ENCODE peak calls at places on chromosome 12, in four cellular contexts. V is transverse colon, H is stomach, C is psoas muscle. D is an unnamed sample.

GRCh38 chr12:122028601-122029560 is 7.2 kb downstream of the BCL7A start:
- DNase-seq in V (no peak), H (no peak), C (no peak), D (peak; percentile 65)

GRCh38 chr12:127070512-127071157 is 1196.3 kb upstream of the TMEM132C start:
- DNase-seq in V (no peak), H (no peak), C (no peak), D (no peak)

GRCh38 chr12:6554990-6555691 is 701 bp downstream of the IFFO1 start:
- DNase-seq in V (no peak), H (no peak), C (no peak), D (no peak)

GRCh38 chr12:118070650-118071049 is 9.7 kb upstream of the WSB2 start:
- DNase-seq in V (no peak), H (no peak), C (no peak), D (no peak)

GRCh38 chr12:130286041-130286440 is 51.6 kb upstream of the PIWIL1 start:
- DNase-seq in V (no peak), H (no peak), C (no peak), D (no peak)

GRCh38 chr12:52584156-52584682 is 10.6 kb upstream of the KRT74 start:
- DNase-seq in V (no peak), H (no peak), C (no peak), D (no peak)

GRCh38 chr12:39144613-39145061 is 239.2 kb upstream of the CPNE8 start:
- DNase-seq in V (no peak), H (no peak), C (peak; percentile 40), D (peak; percentile 2)

GRCh38 chr12:68462799-68463198 is 130.6 kb upstream of the MDM1 start:
- DNase-seq in V (no peak), H (no peak), C (no peak), D (no peak)

GRCh38 chr12:1660304-1661187 is 30.3 kb upstream of the ADIPOR2 start:
- DNase-seq in V (peak; percentile 88), H (peak; percentile 96), C (peak; percentile 66), D (peak; percentile 76)

GRCh38 chr12:25017336-25017735 is 68.4 kb upstream of the BCAT1 start:
- DNase-seq in V (no peak), H (no peak), C (no peak), D (peak; percentile 14)

GRCh38 chr12:75982974-75983660 is 48.5 kb downstream of the PHLDA1 start:
- DNase-seq in V (no peak), H (no peak), C (no peak), D (no peak)
- H3K4me1 ChIP-seq in V (peaks cover 10% of the 10 kb centered on the region), H (peaks cover 52% of the 10 kb centered on the region), C (peaks cover 1% of the 10 kb centered on the region), D (peaks cover 16% of the 10 kb centered on the region)

DNA sequence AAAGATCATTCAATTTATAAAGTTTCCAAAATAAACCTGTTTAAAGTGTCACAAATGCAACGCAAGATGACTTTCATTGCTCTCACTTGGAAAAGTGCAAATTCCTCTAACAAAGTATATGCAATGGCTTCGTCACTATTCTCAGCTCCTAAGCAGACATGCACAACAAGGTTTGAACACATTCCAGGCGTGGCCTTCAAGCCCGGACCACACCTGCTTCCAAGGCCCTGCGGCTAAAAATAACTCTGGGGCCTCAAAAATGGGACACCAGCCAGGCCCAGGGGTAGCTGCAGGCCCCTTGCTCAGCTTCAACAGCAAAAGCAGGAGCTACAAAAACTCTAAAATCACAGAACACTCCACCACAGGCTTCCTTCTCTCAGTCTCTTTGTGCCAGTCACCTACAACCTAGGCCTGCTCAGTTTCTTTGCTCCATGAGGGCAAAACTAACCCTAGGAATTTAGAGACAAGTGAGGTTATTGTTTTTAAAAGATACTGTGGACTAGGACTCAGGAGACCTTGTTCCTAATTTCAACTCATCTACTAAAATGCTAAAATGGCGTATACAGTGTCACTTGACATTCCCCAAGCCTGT is 29.3 kb downstream of the DUSP16 start:
- DNase-seq in V (peak; percentile 60), H (peak; percentile 78), C (no peak), D (peak; percentile 91)
- H3K4me1 ChIP-seq in V (no peaks in the 10 kb centered on the region), H (peaks cover 60% of the 10 kb centered on the region), C (peaks cover 76% of the 10 kb centered on the region), D (peaks cover 26% of the 10 kb centered on the region)

DNA sequence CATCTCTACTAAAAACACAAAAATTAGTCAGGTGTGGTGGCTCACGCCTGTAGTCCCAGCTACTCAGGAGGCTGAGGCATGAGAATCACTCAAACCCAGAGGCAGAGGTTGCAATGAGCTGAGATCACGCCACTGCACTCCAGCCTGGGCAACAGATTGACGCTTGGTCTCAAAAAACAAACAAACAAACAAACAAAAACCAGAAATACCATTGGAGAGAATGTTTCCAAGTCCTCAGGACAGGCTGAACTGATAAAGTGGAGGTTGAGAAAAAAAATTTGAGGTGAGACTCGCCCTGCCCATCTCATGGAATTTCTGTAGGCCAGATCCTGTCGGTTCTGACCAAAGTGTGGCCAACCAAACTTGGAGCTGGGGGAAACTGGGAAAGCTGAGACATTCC is 30.6 kb upstream of the NFYB start:
- DNase-seq in V (no peak), H (no peak), C (no peak), D (no peak)
- H3K4me1 ChIP-seq in V (no peaks in the 10 kb centered on the region), H (peaks cover 4% of the 10 kb centered on the region), C (no peaks in the 10 kb centered on the region), D (no peaks in the 10 kb centered on the region)

DNA sequence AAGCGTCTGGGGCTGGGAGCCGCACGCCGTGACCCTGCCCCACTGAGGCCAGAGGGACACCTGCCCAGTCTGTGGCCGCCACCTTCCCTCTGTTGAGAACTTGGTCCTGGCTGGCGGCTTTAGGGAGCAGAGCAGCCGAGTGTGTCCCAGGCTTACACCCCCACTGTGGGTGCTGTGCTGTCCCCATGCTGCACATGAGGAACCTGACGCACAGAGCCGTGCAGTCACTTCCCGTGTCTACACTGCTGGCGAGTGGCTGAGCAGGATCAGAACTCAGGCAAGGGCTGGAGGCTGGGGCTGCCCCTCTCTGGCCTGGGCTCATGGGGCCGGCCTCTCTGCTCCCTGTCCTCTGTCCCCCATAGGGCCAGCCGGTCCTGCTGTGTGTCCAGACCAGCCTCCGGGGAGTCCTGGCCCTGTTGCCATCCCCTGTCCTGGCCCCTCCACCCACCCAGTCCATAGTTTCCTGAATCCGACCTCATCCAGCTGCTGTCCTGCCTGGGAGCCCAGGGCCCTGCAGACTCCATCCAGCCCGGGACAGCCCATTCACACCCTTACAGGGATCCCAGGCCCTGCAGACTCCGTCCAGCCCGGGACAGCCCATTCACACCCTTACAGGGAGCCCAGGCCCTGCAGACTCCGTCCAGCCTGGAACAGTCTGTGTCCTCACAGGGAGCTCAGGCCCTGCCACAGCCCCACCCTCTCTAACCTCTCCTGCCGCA is 10.3 kb downstream of the FBRSL1 start:
- DNase-seq in V (no peak), H (no peak), C (no peak), D (no peak)
- H3K4me1 ChIP-seq in V (peaks cover 17% of the 10 kb centered on the region), H (peaks cover 100% of the 10 kb centered on the region), C (peaks cover 88% of the 10 kb centered on the region), D (peaks cover 65% of the 10 kb centered on the region)

GRCh38 chr12:120361506-120362208 is 7.3 kb downstream of the MSI1 start:
- DNase-seq in V (peak; percentile 28), H (peak; percentile 69), C (peak; percentile 68), D (peak; percentile 47)

GRCh38 chr12:120363274-120363855 is 5.6 kb downstream of the MSI1 start:
- DNase-seq in V (no peak), H (no peak), C (no peak), D (no peak)

GRCh38 chr12:120365675-120366340 is 3.2 kb downstream of the MSI1 start:
- DNase-seq in V (peak; percentile 76), H (peak; percentile 82), C (no peak), D (no peak)

GRCh38 chr12:120364487-120364886 is 4.5 kb downstream of the MSI1 start:
- DNase-seq in V (peak; percentile 24), H (no peak), C (no peak), D (no peak)

DNA sequence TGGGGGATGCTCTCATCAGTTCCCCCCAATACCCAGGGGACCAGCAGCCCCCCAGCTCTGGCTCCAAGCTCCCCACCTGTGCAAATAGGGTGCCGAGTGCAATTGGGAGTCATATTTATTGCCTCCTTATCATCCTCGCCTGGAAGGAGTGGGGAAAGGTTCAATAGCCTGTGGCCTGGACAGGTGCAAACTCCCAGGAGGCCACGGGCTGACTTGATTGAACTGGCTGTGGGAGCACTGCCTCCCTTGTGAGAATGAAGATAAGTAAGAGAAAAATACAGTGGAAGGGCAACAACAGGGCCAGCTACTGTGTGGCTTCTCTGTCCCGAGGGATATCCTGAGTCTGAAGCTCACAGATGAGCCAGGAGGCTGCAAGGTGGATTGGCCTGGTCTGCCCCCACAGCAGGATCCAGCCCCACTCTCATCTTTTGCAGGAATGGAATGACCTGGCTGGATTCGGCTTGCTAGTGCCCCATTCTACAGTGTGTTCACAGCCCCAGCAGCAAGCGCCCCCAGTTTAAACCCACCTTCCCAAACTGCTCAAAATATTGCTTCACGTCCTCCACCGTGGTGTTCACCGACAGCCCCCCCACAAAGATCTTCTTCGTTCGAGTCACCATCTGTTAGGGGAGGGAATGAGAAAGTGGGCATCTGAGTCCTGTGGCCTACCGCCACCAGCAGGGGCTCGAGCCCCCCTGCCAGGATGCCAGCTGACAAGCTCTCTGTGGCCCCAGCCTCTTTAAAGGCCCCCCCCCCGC is 6.3 kb downstream of the MSI1 start:
- DNase-seq in V (no peak), H (no peak), C (no peak), D (no peak)
- H3K4me1 ChIP-seq in V (peaks cover 3% of the 10 kb centered on the region), H (peaks cover 62% of the 10 kb centered on the region), C (no peaks in the 10 kb centered on the region), D (peaks cover 7% of the 10 kb centered on the region)

DNA sequence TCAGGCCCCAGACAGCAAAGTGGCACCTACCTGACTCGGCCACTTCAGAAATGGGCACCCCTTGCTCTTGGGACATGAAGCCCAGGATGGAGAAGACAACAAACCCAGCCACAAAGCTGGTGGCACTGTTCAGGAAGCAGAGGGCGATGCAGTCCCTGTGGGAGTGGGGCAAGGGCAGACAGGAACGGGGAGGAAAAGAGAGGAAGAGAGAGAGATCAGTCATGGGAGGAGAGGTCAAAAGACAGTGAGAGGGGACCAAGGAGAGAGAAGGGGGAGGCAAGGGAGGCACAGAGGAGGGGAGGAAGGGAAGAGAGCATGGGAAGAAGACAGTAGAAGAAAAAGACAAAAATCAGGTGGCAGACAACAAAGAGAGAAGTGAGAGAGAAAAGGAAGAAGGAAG is 16.6 kb downstream of the SLC6A12 start:
- DNase-seq in V (no peak), H (no peak), C (no peak), D (no peak)
- H3K4me1 ChIP-seq in V (no peaks in the 10 kb centered on the region), H (peaks cover 9% of the 10 kb centered on the region), C (peaks cover 6% of the 10 kb centered on the region), D (peaks cover 13% of the 10 kb centered on the region)

GRCh38 chr12:46372852-46373302 is 304 bp upstream of the SLC38A2 start:
- DNase-seq in V (no peak), H (no peak), C (no peak), D (no peak)

GRCh38 chr12:46372131-46372851 is at the start of gene SLC38A2:
- DNase-seq in V (peak; percentile 99), H (peak; percentile 99), C (peak; percentile 99), D (peak; percentile 98)

GRCh38 chr12:46374711-46375110 is 2.1 kb upstream of the SLC38A2 start:
- DNase-seq in V (no peak), H (no peak), C (no peak), D (no peak)

GRCh38 chr12:46373303-46374182 is 970 bp upstream of the SLC38A2 start:
- DNase-seq in V (peak; percentile 55), H (peak; percentile 51), C (peak; percentile 66), D (peak; percentile 46)

DNA sequence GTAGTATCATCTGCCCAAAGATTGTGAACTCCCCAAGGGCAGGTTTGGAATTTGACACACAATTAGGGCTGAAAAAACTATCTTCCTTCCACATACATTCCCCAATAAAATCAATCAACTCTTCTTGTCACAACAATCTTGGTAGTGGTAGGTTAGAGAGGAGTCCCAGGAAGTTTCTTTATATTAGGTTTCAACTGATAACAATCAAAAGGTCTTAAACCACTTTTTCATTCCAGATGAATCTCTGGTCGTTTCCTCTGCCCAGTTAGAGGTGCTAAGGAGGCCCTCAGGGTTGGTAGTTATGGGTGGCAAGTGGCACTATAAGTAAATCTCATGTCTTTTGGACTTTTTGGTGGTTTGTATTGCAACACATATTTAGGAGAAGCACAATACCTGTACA is 1.7 kb upstream of the SLC38A2 start:
- DNase-seq in V (no peak), H (no peak), C (no peak), D (no peak)
- H3K4me1 ChIP-seq in V (peaks cover 8% of the 10 kb centered on the region), H (peaks cover 22% of the 10 kb centered on the region), C (peaks cover 23% of the 10 kb centered on the region), D (peaks cover 16% of the 10 kb centered on the region)

GRCh38 chr12:132560421-132560830 is 50.0 kb downstream of the LRCOL1 start:
- DNase-seq in V (peak; percentile 46), H (peak; percentile 38), C (no peak), D (peak; percentile 35)
- H3K4me1 ChIP-seq in V (peaks cover 10% of the 10 kb centered on the region), H (peaks cover 35% of the 10 kb centered on the region), C (peaks cover 9% of the 10 kb centered on the region), D (peaks cover 21% of the 10 kb centered on the region)

D was measured in thyroid gland.